ENCODE peak calls at places on chromosomes 13 and 19, in nine cellular contexts. A, L, J, Y, O, K, E, F and Q are unnamed samples.

GRCh38 chr13:45511310-45512147 is 46.8 kb downstream of the COG3 start:
- DNase-seq in A (peak), L (peak), J (no peak), Y (peak), O (peak), K (peak), E (peak), F (peak), Q (peak)

GRCh38 chr19:38918526-38918925 is 6.5 kb upstream of the CCER2 start:
- DNase-seq in A (no peak), L (no peak), J (no peak), Y (no peak), O (no peak), K (no peak), E (no peak), F (no peak), Q (no peak)

GRCh38 chr13:76533251-76533650 is 353.0 kb downstream of the KCTD12 start:
- DNase-seq in A (no peak), L (no peak), J (no peak), Y (no peak), O (peak), K (no peak), E (no peak), F (no peak), Q (no peak)

GRCh38 chr13:31846984-31847752 is 107.8 kb downstream of the RXFP2 start:
- DNase-seq in A (peak), L (peak), J (no peak), Y (no peak), O (peak), K (peak), E (no peak), F (no peak), Q (no peak)

GRCh38 chr19:1061987-1062386 is 5.0 kb upstream of the ARHGAP45 start:
- DNase-seq in A (no peak), L (no peak), J (no peak), Y (no peak), O (no peak), K (no peak), E (no peak), F (no peak), Q (no peak)

GRCh38 chr19:47168065-47168464 is 37.4 kb downstream of the SAE1 start:
- DNase-seq in A (no peak), L (no peak), J (no peak), Y (no peak), O (no peak), K (no peak), E (no peak), F (no peak), Q (no peak)

GRCh38 chr19:55490478-55491436 is 2.5 kb downstream of the SSC5D start:
- DNase-seq in A (no peak), L (no peak), J (no peak), Y (no peak), O (peak), K (no peak), E (no peak), F (no peak), Q (no peak)

GRCh38 chr13:31050486-31051400 is 111.0 kb downstream of the HSPH1 start:
- DNase-seq in A (no peak), L (no peak), J (no peak), Y (no peak), O (peak), K (no peak), E (peak), F (no peak), Q (no peak)

GRCh38 chr13:98792321-98792720 is 39.8 kb upstream of the SLC15A1 start:
- DNase-seq in A (no peak), L (no peak), J (no peak), Y (no peak), O (no peak), K (no peak), E (no peak), F (no peak), Q (no peak)

GRCh38 chr13:23558675-23559536 is 11.3 kb upstream of the TNFRSF19 start:
- DNase-seq in A (peak), L (peak), J (peak), Y (peak), O (peak), K (no peak), E (peak), F (peak), Q (no peak)

GRCh38 chr19:16467581-16467980 is 4.2 kb downstream of the EPS15L1 start:
- DNase-seq in A (no peak), L (peak), J (no peak), Y (no peak), O (no peak), K (no peak), E (no peak), F (no peak), Q (no peak)

GRCh38 chr13:32010137-32010536 is 21.4 kb upstream of the FRY start:
- DNase-seq in A (no peak), L (no peak), J (no peak), Y (no peak), O (peak), K (no peak), E (peak), F (no peak), Q (no peak)

GRCh38 chr19:7926021-7926726 is at the start of gene CTXN1:
- DNase-seq in A (peak), L (no peak), J (no peak), Y (no peak), O (peak), K (peak), E (peak), F (peak), Q (no peak)

GRCh38 chr13:48864100-48864499 is 111.6 kb upstream of the FNDC3A start:
- DNase-seq in A (no peak), L (no peak), J (no peak), Y (no peak), O (no peak), K (no peak), E (no peak), F (no peak), Q (no peak)

DNA sequence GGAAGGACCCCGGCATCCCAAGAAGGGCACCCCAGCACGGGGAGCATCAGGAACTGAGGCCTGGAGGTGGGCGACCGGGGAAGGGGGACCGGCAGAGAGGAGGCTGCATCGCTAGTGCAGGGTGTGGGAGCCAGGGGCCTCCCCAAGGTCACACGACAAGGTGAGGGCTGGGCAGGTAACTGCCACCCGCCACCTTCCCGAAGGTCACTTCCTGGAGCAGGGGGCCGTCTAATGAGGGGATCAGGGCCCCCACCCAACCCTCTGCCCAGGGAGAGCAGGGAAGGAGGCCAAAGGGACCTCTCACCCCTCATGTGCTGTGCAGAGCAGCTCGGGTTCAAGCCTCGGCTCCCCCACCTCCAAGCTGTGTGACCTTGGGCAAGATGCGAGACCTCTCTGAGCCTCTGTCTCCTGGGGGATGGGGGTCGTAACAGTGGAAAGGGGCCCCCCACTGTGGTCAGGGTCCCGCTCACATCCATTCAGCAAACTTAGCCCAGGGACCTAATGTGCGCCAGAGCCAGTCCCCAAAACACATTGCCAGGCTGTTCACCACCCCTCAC is 6.0 kb downstream of the ZBTB7A start:
- DNase-seq in A (no peak), L (no peak), J (no peak), Y (no peak), O (no peak), K (no peak), E (no peak), F (no peak), Q (no peak)
- H3K4me3 ChIP-seq in A (no peak), L (peak), J (no peak), Y (peak), O (peak), K (peak), E (peak), F (peak), Q (peak)

GRCh38 chr19:42563352-42564210 is 31.1 kb downstream of the CEACAM8 start:
- DNase-seq in A (peak), L (peak), J (peak), Y (no peak), O (peak), K (peak), E (peak), F (peak), Q (peak)
- TF ChIP-seq CTCF in A (peak), L (peak), J (peak), Y (peak), O (peak), K (peak), E (peak), F (peak), Q (peak)

DNA sequence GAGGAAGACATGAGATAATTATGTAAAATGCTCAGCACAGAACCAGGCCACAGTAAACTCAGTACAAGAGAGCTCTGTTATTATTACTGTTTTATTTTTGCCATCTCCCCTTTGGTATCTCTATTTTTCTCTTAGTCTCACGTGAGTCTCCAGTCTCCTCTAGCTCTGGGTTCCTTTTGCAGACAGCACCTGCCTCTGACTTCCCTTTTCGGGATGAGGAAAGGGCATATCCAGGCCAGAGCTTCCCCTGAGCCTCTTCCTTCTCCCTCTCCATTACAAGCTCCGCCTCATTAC is 6.1 kb upstream of the CNFN start:
- DNase-seq in A (peak), L (no peak), J (no peak), Y (no peak), O (no peak), K (peak), E (no peak), F (no peak), Q (no peak)
- H3K4me3 ChIP-seq in A (peak), L (peak), J (peak), Y (peak), O (peak), K (peak), E (peak), F (peak), Q (peak)

GRCh38 chr19:36528921-36529518 is 949 bp upstream of the ZNF260 start:
- DNase-seq in A (peak), L (no peak), J (no peak), Y (no peak), O (no peak), K (peak), E (no peak), F (no peak), Q (no peak)
- TF ChIP-seq CTCF in A (no peak), L (no peak), J (no peak), Y (no peak), O (no peak), K (no peak), E (no peak), F (no peak), Q (no peak)

DNA sequence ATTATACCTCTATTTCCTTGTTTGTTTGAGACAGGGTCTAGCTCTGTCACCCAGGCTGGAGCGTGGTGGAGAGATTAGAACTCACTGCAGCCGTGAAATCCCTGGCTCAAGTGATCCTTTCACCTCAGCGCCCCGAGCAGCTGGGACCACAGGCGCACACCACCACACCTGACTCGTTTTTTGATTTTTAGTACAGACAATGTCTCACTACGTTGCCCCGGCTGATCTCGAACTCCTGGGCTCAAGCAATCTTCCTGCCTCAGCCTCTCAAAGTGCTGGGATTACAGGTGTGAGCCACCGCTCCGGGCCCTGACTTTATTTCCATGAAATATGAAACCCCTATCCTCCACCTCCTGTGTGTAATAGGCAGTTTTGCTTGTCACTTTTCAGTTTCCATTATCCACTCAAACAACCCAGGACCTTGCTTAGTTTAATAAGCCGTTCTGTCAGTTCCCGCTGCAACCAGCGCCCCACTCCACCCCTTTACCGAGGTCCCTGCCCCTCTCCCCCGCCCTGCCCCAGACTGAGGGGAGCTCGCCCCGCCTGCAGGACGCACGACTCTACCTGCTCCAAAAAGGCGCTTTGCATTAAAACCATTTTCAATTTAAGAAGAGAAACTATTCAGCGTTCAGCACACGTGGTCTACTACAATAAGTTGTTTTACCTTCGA is 16.9 kb downstream of the ZNF816 start:
- DNase-seq in A (no peak), L (no peak), J (no peak), Y (no peak), O (no peak), K (no peak), E (no peak), F (no peak), Q (no peak)
- H3K4me3 ChIP-seq in A (peak), L (no peak), J (no peak), Y (no peak), O (no peak), K (no peak), E (no peak), F (no peak), Q (peak)

GRCh38 chr13:25380082-25380481 is 8.3 kb downstream of the ATP8A2 start:
- DNase-seq in A (no peak), L (no peak), J (no peak), Y (no peak), O (no peak), K (peak), E (no peak), F (no peak), Q (no peak)
- TF ChIP-seq CTCF in A (no peak), L (no peak), J (no peak), Y (no peak), O (no peak), K (no peak), E (no peak), F (no peak), Q (no peak)

DNA sequence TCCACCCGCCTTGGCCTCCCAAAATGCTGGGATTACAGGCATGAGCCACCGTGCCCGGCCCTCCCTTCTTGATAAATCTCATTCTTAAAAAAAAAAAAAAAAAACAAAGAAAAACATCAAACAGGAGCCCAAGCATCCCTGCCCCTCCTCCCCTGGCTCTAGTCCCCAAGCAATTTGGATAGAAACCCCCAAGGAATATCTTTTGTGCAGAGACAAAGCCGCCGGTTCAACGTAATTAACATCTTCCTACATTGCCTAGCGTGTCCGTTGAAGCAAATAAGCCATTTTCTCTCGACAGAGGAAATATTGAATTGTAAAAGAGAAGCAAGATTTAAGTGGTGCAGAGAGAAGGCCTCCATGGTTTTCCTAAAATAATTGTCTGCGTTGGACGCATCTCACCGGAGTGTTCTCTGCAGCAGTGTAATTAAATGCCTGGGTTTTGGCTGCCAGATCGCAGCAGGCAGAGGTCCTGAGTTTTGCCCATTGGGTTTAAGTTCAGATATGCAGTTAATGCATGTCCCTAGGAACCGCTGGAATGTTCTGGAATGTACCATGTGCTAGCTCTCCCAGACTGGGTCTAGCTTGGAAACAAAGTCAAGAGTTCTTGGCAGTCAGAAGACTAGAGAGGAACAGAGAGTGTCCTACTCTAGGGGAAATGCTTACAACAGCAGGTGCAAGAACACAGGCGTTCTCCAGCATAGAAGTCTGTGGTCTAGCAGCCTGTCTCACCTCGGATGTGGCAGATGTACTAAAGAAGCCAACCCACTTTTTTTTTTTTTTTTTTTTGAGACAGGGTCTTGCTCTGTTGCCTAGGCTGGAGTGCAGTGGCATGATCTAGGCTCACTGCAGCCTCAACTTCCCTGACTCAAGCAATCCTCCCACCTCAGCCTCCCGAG is 30.9 kb downstream of the PIN1 start:
- DNase-seq in A (peak), L (no peak), J (no peak), Y (no peak), O (no peak), K (no peak), E (no peak), F (no peak), Q (no peak)
- H3K4me3 ChIP-seq in A (peak), L (no peak), J (no peak), Y (no peak), O (no peak), K (no peak), E (no peak), F (no peak), Q (no peak)